ENCODE peak calls at places on chromosomes 6 and 20, in seven cellular contexts. C is CD8-positive, alpha-beta T cell; J is astrocyte of the cerebellum; T is GM23338; G is AG10803; I is lower leg skin; Q is lung. L is an unnamed sample.

GRCh38 chr6:130743175-130743574 is 84.0 kb upstream of the SMLR1 start:
- DNase-seq in C (no peak), J (no peak), T (peak), G (no peak), I (no peak), Q (no peak), L (no peak)

GRCh38 chr6:169232507-169232931 is 21.1 kb downstream of the THBS2 start:
- DNase-seq in C (no peak), J (no peak), T (no peak), G (no peak), I (peak), Q (no peak), L (no peak)

GRCh38 chr20:24632581-24632980 is 163.2 kb downstream of the SYNDIG1 start:
- DNase-seq in C (no peak), J (no peak), T (no peak), G (no peak), I (no peak), Q (no peak), L (no peak)

GRCh38 chr6:143581835-143582480 is 70.4 kb upstream of the FUCA2 start:
- DNase-seq in C (no peak), J (no peak), T (no peak), G (peak), I (no peak), Q (no peak), L (no peak)

GRCh38 chr20:43955244-43956191 is 40.9 kb downstream of the TOX2 start:
- DNase-seq in C (peak), J (peak), T (no peak), G (peak), I (no peak), Q (peak), L (no peak)

GRCh38 chr20:19757973-19758887 is at the start of gene RIN2:
- DNase-seq in C (no peak), J (peak), T (peak), G (peak), I (peak), Q (peak), L (peak)

GRCh38 chr20:34037767-34038166 is 44.1 kb downstream of the RALY start:
- DNase-seq in C (no peak), J (no peak), T (no peak), G (peak), I (peak), Q (no peak), L (no peak)

GRCh38 chr20:58235010-58235409 is 6.6 kb upstream of the ANKRD60 start:
- DNase-seq in C (no peak), J (no peak), T (no peak), G (no peak), I (no peak), Q (no peak), L (no peak)

GRCh38 chr6:116447496-116448011 is 13.6 kb upstream of the CALHM6 start:
- DNase-seq in C (no peak), J (peak), T (no peak), G (peak), I (no peak), Q (no peak), L (no peak)

GRCh38 chr6:72952808-72953630 is 272.3 kb downstream of the KHDC1L start:
- DNase-seq in C (no peak), J (no peak), T (no peak), G (no peak), I (no peak), Q (no peak), L (no peak)

GRCh38 chr6:12718025-12718424 is 1.5 kb downstream of the PHACTR1 start:
- DNase-seq in C (no peak), J (no peak), T (no peak), G (peak), I (no peak), Q (no peak), L (no peak)

DNA sequence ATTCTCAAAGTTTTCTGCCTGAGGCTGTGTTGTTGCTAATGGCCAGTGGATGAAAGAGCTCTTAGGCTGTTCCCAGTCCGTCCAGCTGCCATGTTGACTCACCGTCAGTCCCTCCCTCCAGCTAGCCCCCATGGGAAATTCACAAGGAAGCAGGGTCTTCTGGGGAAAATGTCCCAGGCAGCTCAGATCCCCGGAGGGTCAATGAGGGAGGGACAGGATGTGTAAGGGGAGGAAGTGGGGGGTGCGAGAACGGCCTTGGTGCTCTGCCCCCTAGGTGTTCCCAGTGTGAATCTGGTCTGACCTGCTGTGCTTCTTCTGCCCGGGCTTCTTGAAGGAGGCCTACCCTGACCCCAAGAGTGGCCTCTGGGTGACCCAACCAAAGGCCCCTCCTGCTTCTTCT is 65.9 kb downstream of the CEBPB start:
- DNase-seq in C (no peak), J (no peak), T (no peak), G (no peak), I (no peak), Q (no peak), L (no peak)
- TF ChIP-seq CTCF in C (no peak), J (no peak), T (peak), G (no peak), I (no peak), Q (no peak), L (no peak)

DNA sequence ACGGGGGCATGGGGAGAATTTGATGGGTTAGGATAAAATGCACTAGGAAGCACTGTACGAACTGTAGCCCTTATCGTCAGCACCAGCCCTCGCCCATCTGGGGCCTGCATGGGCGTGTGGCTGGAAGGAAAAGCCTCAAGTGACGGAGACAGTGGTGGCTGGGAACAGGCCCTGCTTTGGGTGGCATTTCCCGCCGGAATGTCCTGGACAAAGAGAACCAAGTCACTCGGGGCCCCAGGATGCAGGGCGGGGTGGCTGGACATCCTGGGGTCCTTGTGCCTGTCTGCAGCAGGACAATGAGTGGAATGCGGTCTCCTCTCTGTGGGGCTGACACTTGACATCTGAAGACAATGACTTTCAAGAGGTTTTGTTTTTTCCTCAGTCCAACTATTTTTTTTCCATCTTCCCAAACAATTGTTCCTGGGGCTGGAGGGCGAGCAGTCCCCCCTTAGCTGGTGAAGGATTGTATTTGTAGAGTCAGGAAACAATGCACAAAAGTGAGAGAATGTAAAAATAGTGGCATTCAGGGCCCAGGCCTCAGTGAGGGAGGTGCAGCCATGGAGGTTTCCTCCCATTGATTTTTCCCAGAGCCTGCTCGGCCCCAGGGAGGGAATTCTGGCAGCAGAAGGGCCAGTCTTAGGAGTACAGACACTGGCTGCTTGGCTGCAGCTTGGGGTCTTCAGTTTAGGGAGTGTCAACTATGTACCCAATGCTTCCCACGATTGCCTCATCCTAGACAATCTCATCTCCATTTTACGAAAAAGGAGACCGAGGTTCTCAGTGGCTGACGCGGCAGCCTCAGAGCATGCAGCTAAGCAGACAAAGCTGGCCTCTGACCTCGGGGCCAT is 64.4 kb downstream of the PREX1 start:
- DNase-seq in C (no peak), J (no peak), T (peak), G (no peak), I (no peak), Q (no peak), L (no peak)
- TF ChIP-seq CTCF in C (no peak), J (no peak), T (no peak), G (no peak), I (no peak), Q (no peak), L (no peak)

DNA sequence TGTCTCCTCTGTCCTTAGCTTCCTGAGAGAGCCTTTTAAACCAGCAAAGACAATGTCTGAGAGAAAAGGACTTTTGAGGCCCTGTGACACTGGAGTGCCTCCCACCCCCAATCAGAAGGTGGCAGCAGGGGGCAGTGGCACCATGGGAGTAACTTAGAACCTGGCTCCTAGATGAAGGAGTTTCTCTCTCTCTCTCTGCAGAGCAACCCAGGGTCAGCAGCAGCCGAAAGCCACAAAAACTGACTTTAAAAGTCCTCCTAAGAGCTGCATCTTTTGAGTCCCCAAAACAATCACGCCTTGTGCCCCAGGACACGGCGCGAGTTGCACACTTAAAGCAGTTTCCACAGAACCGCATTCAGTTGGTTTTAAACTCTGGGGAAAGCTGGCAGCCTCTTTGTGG is 5.3 kb upstream of the TCP11 start:
- DNase-seq in C (no peak), J (no peak), T (peak), G (peak), I (no peak), Q (peak), L (peak)
- TF ChIP-seq CTCF in C (no peak), J (peak), T (peak), G (peak), I (no peak), Q (peak), L (peak)

GRCh38 chr6:133205304-133205703 is 35.9 kb upstream of the EYA4 start:
- DNase-seq in C (no peak), J (no peak), T (no peak), G (no peak), I (no peak), Q (no peak), L (no peak)
- TF ChIP-seq CTCF in C (no peak), J (no peak), T (no peak), G (no peak), I (no peak), Q (no peak), L (no peak)

GRCh38 chr6:4731996-4732395 is 44.2 kb upstream of the CDYL start:
- DNase-seq in C (no peak), J (no peak), T (no peak), G (no peak), I (no peak), Q (no peak), L (no peak)

GRCh38 chr6:4728436-4728769 is 47.8 kb upstream of the CDYL start:
- DNase-seq in C (no peak), J (no peak), T (no peak), G (no peak), I (no peak), Q (no peak), L (no peak)

GRCh38 chr6:4728949-4729348 is 47.3 kb upstream of the CDYL start:
- DNase-seq in C (no peak), J (no peak), T (no peak), G (no peak), I (no peak), Q (no peak), L (no peak)

GRCh38 chr6:4727236-4727635 is 49.0 kb upstream of the CDYL start:
- DNase-seq in C (no peak), J (no peak), T (no peak), G (no peak), I (no peak), Q (no peak), L (no peak)

GRCh38 chr6:4727671-4728435 is 48.4 kb upstream of the CDYL start:
- DNase-seq in C (no peak), J (no peak), T (peak), G (peak), I (no peak), Q (no peak), L (no peak)
- TF ChIP-seq CTCF in C (no peak), J (no peak), T (peak), G (peak), I (no peak), Q (no peak), L (no peak)

DNA sequence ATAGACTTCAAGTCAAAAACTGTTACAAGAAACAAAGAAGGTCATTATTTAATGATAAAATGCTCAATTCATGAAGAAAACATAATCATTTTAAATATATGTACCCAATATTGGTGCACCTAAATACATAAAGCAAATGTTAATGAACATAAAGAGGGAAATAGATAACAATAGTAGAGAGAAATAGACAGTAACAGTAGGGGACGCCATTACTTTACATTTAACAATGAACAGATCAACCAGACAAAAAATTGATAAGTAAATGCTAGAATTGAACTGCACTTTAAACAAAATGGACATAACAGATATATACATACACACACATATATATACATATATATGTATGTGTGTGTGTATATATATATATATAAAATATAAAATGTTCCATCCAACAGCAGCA is 37.4 kb downstream of the IL22RA2 start:
- DNase-seq in C (no peak), J (no peak), T (no peak), G (no peak), I (no peak), Q (no peak), L (no peak)
- TF ChIP-seq CTCF in C (no peak), J (no peak), T (no peak), G (peak), I (no peak), Q (peak), L (no peak)

DNA sequence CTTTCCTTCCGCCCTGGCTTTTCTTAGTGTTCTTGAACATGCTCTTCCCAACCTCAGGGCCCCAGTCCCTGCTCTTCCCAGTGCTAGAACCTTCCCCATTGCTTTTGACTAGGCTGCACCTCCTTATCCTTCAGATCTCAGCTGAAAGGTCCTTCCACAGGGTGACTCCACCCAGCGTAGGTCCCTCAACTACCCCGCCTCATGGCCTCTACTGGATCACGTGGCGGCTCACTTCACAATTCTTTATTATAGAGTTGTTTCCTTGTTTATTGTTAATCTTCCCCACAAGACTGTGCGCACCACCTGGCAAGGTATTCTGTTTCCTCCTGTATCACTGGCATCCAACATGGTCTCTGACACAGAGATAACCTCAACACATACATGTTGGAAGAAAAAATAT is 31.2 kb downstream of the TTLL9 start:
- DNase-seq in C (no peak), J (no peak), T (no peak), G (no peak), I (no peak), Q (no peak), L (no peak)
- TF ChIP-seq CTCF in C (no peak), J (no peak), T (no peak), G (no peak), I (no peak), Q (no peak), L (no peak)

DNA sequence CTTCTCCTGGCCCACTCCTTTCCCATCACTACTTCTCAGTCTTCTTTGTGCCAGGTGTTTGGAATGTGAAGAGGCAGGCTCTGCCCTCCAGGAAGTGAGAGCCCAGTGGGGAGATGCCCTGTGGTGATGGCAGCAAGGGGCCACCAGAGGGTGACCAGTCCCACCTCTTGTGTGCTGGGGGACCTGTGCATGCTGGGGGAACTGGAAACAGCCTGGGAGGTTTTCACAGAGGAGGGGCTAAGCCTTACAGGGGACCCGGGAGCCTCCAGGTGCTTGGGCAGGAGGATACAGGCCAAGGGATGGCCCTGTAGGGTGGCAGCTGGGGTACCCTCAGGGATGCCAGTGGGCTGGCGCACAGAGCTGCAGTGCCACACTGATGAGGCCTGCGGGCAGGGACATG is 72.3 kb downstream of the RAMACL start:
- DNase-seq in C (no peak), J (no peak), T (peak), G (no peak), I (no peak), Q (peak), L (no peak)
- TF ChIP-seq CTCF in C (no peak), J (no peak), T (peak), G (peak), I (no peak), Q (no peak), L (no peak)

GRCh38 chr6:29597184-29597583 is 12.3 kb downstream of the OR2H2 start:
- DNase-seq in C (no peak), J (no peak), T (no peak), G (no peak), I (no peak), Q (no peak), L (no peak)

GRCh38 chr6:29598348-29598747 is 13.4 kb downstream of the OR2H2 start:
- DNase-seq in C (no peak), J (no peak), T (no peak), G (no peak), I (no peak), Q (no peak), L (no peak)

GRCh38 chr6:29603456-29603855 is 18.5 kb downstream of the OR2H2 start:
- DNase-seq in C (no peak), J (no peak), T (no peak), G (no peak), I (no peak), Q (no peak), L (no peak)

GRCh38 chr6:29603930-29604329 is 19.0 kb downstream of the OR2H2 start:
- DNase-seq in C (no peak), J (no peak), T (no peak), G (no peak), I (no peak), Q (no peak), L (no peak)

GRCh38 chr6:29602564-29603361 is 17.8 kb downstream of the OR2H2 start:
- DNase-seq in C (no peak), J (no peak), T (peak), G (no peak), I (no peak), Q (no peak), L (no peak)
- TF ChIP-seq CTCF in C (no peak), J (peak), T (peak), G (no peak), I (no peak), Q (no peak), L (peak)

GRCh38 chr6:57209030-57209429 is 13.1 kb downstream of the RAB23 start:
- DNase-seq in C (no peak), J (no peak), T (no peak), G (no peak), I (no peak), Q (no peak), L (no peak)
- TF ChIP-seq CTCF in C (no peak), J (no peak), T (no peak), G (no peak), I (no peak), Q (no peak), L (no peak)